ENCODE peak calls at places on chromosomes 4 and X, in eight cellular contexts. One of them, this sample, is unnamed.

GRCh38 chr4:64518600-64518999 is 109.3 kb upstream of the TECRL start:
- DNase-seq in activated CD8-positive, alpha-beta memory T cell treated with anti-CD3 and anti-CD28 coated beads, Interleukin-2, amount 50 U/mL, for 4 hours: no peak
- DNase-seq in stimulated activated naive CD4-positive, alpha-beta T cell treated with Interleukin-2 at 50 U/mL for 16 hours: no peak
- DNase-seq in GM03348: no peak
- DNase-seq in stimulated activated CD4-positive, alpha-beta T cell treated with anti-CD3 and anti-CD28 coated beads, Interleukin-15, amount 100 ng/mL, for 1 hour: no peak
- DNase-seq in WTC11: no peak
- DNase-seq in hepatic stellate cell: no peak
- DNase-seq in substantia nigra: no peak
- DNase-seq in this sample: no peak

GRCh38 chrX:89033723-89034122 is 286.7 kb downstream of the CPXCR1 start:
- DNase-seq in activated CD8-positive, alpha-beta memory T cell treated with anti-CD3 and anti-CD28 coated beads, Interleukin-2, amount 50 U/mL, for 4 hours: no peak
- DNase-seq in stimulated activated naive CD4-positive, alpha-beta T cell treated with Interleukin-2 at 50 U/mL for 16 hours: no peak
- DNase-seq in substantia nigra: no peak
- DNase-seq in GM03348: no peak
- DNase-seq in WTC11: no peak
- DNase-seq in hepatic stellate cell: no peak
- DNase-seq in stimulated activated CD4-positive, alpha-beta T cell treated with anti-CD3 and anti-CD28 coated beads, Interleukin-15, amount 100 ng/mL, for 1 hour: no peak
- DNase-seq in this sample: no peak

GRCh38 chr4:158722291-158722916 is 792 bp downstream of the PPID start:
- DNase-seq in activated CD8-positive, alpha-beta memory T cell treated with anti-CD3 and anti-CD28 coated beads, Interleukin-2, amount 50 U/mL, for 4 hours: no peak
- DNase-seq in stimulated activated naive CD4-positive, alpha-beta T cell treated with Interleukin-2 at 50 U/mL for 16 hours: no peak
- DNase-seq in substantia nigra: no peak
- DNase-seq in GM03348: peak; percentile 46
- DNase-seq in stimulated activated CD4-positive, alpha-beta T cell treated with anti-CD3 and anti-CD28 coated beads, Interleukin-15, amount 100 ng/mL, for 1 hour: no peak
- DNase-seq in WTC11: no peak
- DNase-seq in hepatic stellate cell: peak; percentile 38
- DNase-seq in this sample: no peak

GRCh38 chrX:109672239-109672638 is 47.3 kb upstream of the KCNE5 start:
- DNase-seq in hepatic stellate cell: no peak
- DNase-seq in GM03348: no peak
- DNase-seq in activated CD8-positive, alpha-beta memory T cell treated with anti-CD3 and anti-CD28 coated beads, Interleukin-2, amount 50 U/mL, for 4 hours: no peak
- DNase-seq in substantia nigra: no peak
- DNase-seq in WTC11: no peak
- DNase-seq in stimulated activated naive CD4-positive, alpha-beta T cell treated with Interleukin-2 at 50 U/mL for 16 hours: no peak
- DNase-seq in stimulated activated CD4-positive, alpha-beta T cell treated with anti-CD3 and anti-CD28 coated beads, Interleukin-15, amount 100 ng/mL, for 1 hour: no peak
- DNase-seq in this sample: no peak

GRCh38 chr4:127261476-127261875 is 371.3 kb upstream of the INTU start:
- DNase-seq in WTC11: no peak
- DNase-seq in stimulated activated naive CD4-positive, alpha-beta T cell treated with Interleukin-2 at 50 U/mL for 16 hours: no peak
- DNase-seq in activated CD8-positive, alpha-beta memory T cell treated with anti-CD3 and anti-CD28 coated beads, Interleukin-2, amount 50 U/mL, for 4 hours: no peak
- DNase-seq in substantia nigra: no peak
- DNase-seq in GM03348: no peak
- DNase-seq in hepatic stellate cell: no peak
- DNase-seq in stimulated activated CD4-positive, alpha-beta T cell treated with anti-CD3 and anti-CD28 coated beads, Interleukin-15, amount 100 ng/mL, for 1 hour: no peak
- DNase-seq in this sample: no peak

GRCh38 chr4:101037938-101038413 is 309.4 kb downstream of the PPP3CA start:
- DNase-seq in hepatic stellate cell: no peak
- DNase-seq in WTC11: no peak
- DNase-seq in stimulated activated naive CD4-positive, alpha-beta T cell treated with Interleukin-2 at 50 U/mL for 16 hours: no peak
- DNase-seq in stimulated activated CD4-positive, alpha-beta T cell treated with anti-CD3 and anti-CD28 coated beads, Interleukin-15, amount 100 ng/mL, for 1 hour: no peak
- DNase-seq in activated CD8-positive, alpha-beta memory T cell treated with anti-CD3 and anti-CD28 coated beads, Interleukin-2, amount 50 U/mL, for 4 hours: no peak
- DNase-seq in substantia nigra: no peak
- DNase-seq in GM03348: no peak
- DNase-seq in this sample: no peak

GRCh38 chr4:126269106-126269505 is 954.4 kb downstream of the FAT4 start:
- DNase-seq in activated CD8-positive, alpha-beta memory T cell treated with anti-CD3 and anti-CD28 coated beads, Interleukin-2, amount 50 U/mL, for 4 hours: no peak
- DNase-seq in stimulated activated CD4-positive, alpha-beta T cell treated with anti-CD3 and anti-CD28 coated beads, Interleukin-15, amount 100 ng/mL, for 1 hour: no peak
- DNase-seq in GM03348: peak; percentile 6
- DNase-seq in stimulated activated naive CD4-positive, alpha-beta T cell treated with Interleukin-2 at 50 U/mL for 16 hours: no peak
- DNase-seq in substantia nigra: no peak
- DNase-seq in WTC11: no peak
- DNase-seq in hepatic stellate cell: no peak
- DNase-seq in this sample: no peak

GRCh38 chr4:15020502-15021286 is 18.4 kb downstream of the CPEB2 start:
- DNase-seq in activated CD8-positive, alpha-beta memory T cell treated with anti-CD3 and anti-CD28 coated beads, Interleukin-2, amount 50 U/mL, for 4 hours: no peak
- DNase-seq in stimulated activated CD4-positive, alpha-beta T cell treated with anti-CD3 and anti-CD28 coated beads, Interleukin-15, amount 100 ng/mL, for 1 hour: no peak
- DNase-seq in hepatic stellate cell: no peak
- DNase-seq in substantia nigra: no peak
- DNase-seq in GM03348: no peak
- DNase-seq in stimulated activated naive CD4-positive, alpha-beta T cell treated with Interleukin-2 at 50 U/mL for 16 hours: no peak
- DNase-seq in WTC11: no peak
- DNase-seq in this sample: no peak

GRCh38 chr4:151934766-151935165 is 174.0 kb upstream of the GATB start:
- DNase-seq in activated CD8-positive, alpha-beta memory T cell treated with anti-CD3 and anti-CD28 coated beads, Interleukin-2, amount 50 U/mL, for 4 hours: no peak
- DNase-seq in stimulated activated naive CD4-positive, alpha-beta T cell treated with Interleukin-2 at 50 U/mL for 16 hours: no peak
- DNase-seq in substantia nigra: no peak
- DNase-seq in stimulated activated CD4-positive, alpha-beta T cell treated with anti-CD3 and anti-CD28 coated beads, Interleukin-15, amount 100 ng/mL, for 1 hour: no peak
- DNase-seq in WTC11: no peak
- DNase-seq in GM03348: no peak
- DNase-seq in hepatic stellate cell: no peak
- DNase-seq in this sample: no peak

GRCh38 chrX:139446832-139447231 is 83.7 kb upstream of the F9 start:
- DNase-seq in stimulated activated CD4-positive, alpha-beta T cell treated with anti-CD3 and anti-CD28 coated beads, Interleukin-15, amount 100 ng/mL, for 1 hour: no peak
- DNase-seq in stimulated activated naive CD4-positive, alpha-beta T cell treated with Interleukin-2 at 50 U/mL for 16 hours: no peak
- DNase-seq in WTC11: no peak
- DNase-seq in activated CD8-positive, alpha-beta memory T cell treated with anti-CD3 and anti-CD28 coated beads, Interleukin-2, amount 50 U/mL, for 4 hours: no peak
- DNase-seq in hepatic stellate cell: no peak
- DNase-seq in GM03348: no peak
- DNase-seq in substantia nigra: no peak
- DNase-seq in this sample: no peak

GRCh38 chr4:26220704-26221103 is 100.1 kb upstream of the RBPJ start:
- DNase-seq in stimulated activated naive CD4-positive, alpha-beta T cell treated with Interleukin-2 at 50 U/mL for 16 hours: no peak
- DNase-seq in hepatic stellate cell: peak; percentile 37
- DNase-seq in substantia nigra: no peak
- DNase-seq in activated CD8-positive, alpha-beta memory T cell treated with anti-CD3 and anti-CD28 coated beads, Interleukin-2, amount 50 U/mL, for 4 hours: no peak
- DNase-seq in WTC11: no peak
- DNase-seq in stimulated activated CD4-positive, alpha-beta T cell treated with anti-CD3 and anti-CD28 coated beads, Interleukin-15, amount 100 ng/mL, for 1 hour: no peak
- DNase-seq in GM03348: peak; percentile 45
- DNase-seq in this sample: no peak

GRCh38 chrX:7147431-7147977 is at the start of gene STS:
- DNase-seq in hepatic stellate cell: peak; percentile 34
- DNase-seq in activated CD8-positive, alpha-beta memory T cell treated with anti-CD3 and anti-CD28 coated beads, Interleukin-2, amount 50 U/mL, for 4 hours: peak; percentile 51
- DNase-seq in GM03348: peak; percentile 54
- DNase-seq in stimulated activated naive CD4-positive, alpha-beta T cell treated with Interleukin-2 at 50 U/mL for 16 hours: peak; percentile 14
- DNase-seq in WTC11: peak; percentile 19
- DNase-seq in stimulated activated CD4-positive, alpha-beta T cell treated with anti-CD3 and anti-CD28 coated beads, Interleukin-15, amount 100 ng/mL, for 1 hour: peak; percentile 3
- DNase-seq in substantia nigra: no peak
- DNase-seq in this sample: no peak

GRCh38 chrX:56563231-56564116 is at the start of gene UBQLN2:
- DNase-seq in activated CD8-positive, alpha-beta memory T cell treated with anti-CD3 and anti-CD28 coated beads, Interleukin-2, amount 50 U/mL, for 4 hours: peak; percentile 76
- DNase-seq in stimulated activated CD4-positive, alpha-beta T cell treated with anti-CD3 and anti-CD28 coated beads, Interleukin-15, amount 100 ng/mL, for 1 hour: peak; percentile 52
- DNase-seq in GM03348: peak; percentile 78
- DNase-seq in stimulated activated naive CD4-positive, alpha-beta T cell treated with Interleukin-2 at 50 U/mL for 16 hours: peak; percentile 77
- DNase-seq in substantia nigra: peak; percentile 8
- DNase-seq in hepatic stellate cell: peak; percentile 29
- DNase-seq in WTC11: peak; percentile 68
- DNase-seq in this sample: peak; percentile 78

GRCh38 chrX:120029354-120029753 is 48.1 kb downstream of the RHOXF2B start:
- DNase-seq in stimulated activated CD4-positive, alpha-beta T cell treated with anti-CD3 and anti-CD28 coated beads, Interleukin-15, amount 100 ng/mL, for 1 hour: no peak
- DNase-seq in stimulated activated naive CD4-positive, alpha-beta T cell treated with Interleukin-2 at 50 U/mL for 16 hours: no peak
- DNase-seq in WTC11: no peak
- DNase-seq in hepatic stellate cell: no peak
- DNase-seq in substantia nigra: no peak
- DNase-seq in GM03348: no peak
- DNase-seq in activated CD8-positive, alpha-beta memory T cell treated with anti-CD3 and anti-CD28 coated beads, Interleukin-2, amount 50 U/mL, for 4 hours: no peak
- DNase-seq in this sample: no peak

GRCh38 chr4:87032884-87033533 is 98.2 kb downstream of the AFF1 start:
- DNase-seq in WTC11: no peak
- DNase-seq in GM03348: peak; percentile 71
- DNase-seq in activated CD8-positive, alpha-beta memory T cell treated with anti-CD3 and anti-CD28 coated beads, Interleukin-2, amount 50 U/mL, for 4 hours: no peak
- DNase-seq in substantia nigra: no peak
- DNase-seq in hepatic stellate cell: peak; percentile 60
- DNase-seq in stimulated activated naive CD4-positive, alpha-beta T cell treated with Interleukin-2 at 50 U/mL for 16 hours: no peak
- DNase-seq in stimulated activated CD4-positive, alpha-beta T cell treated with anti-CD3 and anti-CD28 coated beads, Interleukin-15, amount 100 ng/mL, for 1 hour: no peak
- DNase-seq in this sample: no peak

GRCh38 chrX:73913580-73913979 is 350.6 kb downstream of the CHIC1 start:
- DNase-seq in stimulated activated CD4-positive, alpha-beta T cell treated with anti-CD3 and anti-CD28 coated beads, Interleukin-15, amount 100 ng/mL, for 1 hour: no peak
- DNase-seq in substantia nigra: no peak
- DNase-seq in activated CD8-positive, alpha-beta memory T cell treated with anti-CD3 and anti-CD28 coated beads, Interleukin-2, amount 50 U/mL, for 4 hours: no peak
- DNase-seq in WTC11: no peak
- DNase-seq in stimulated activated naive CD4-positive, alpha-beta T cell treated with Interleukin-2 at 50 U/mL for 16 hours: no peak
- DNase-seq in hepatic stellate cell: no peak
- DNase-seq in GM03348: no peak
- DNase-seq in this sample: no peak

GRCh38 chrX:56800307-56800706 is 71.3 kb downstream of the NBDY start:
- DNase-seq in stimulated activated naive CD4-positive, alpha-beta T cell treated with Interleukin-2 at 50 U/mL for 16 hours: no peak
- DNase-seq in stimulated activated CD4-positive, alpha-beta T cell treated with anti-CD3 and anti-CD28 coated beads, Interleukin-15, amount 100 ng/mL, for 1 hour: no peak
- DNase-seq in GM03348: no peak
- DNase-seq in substantia nigra: no peak
- DNase-seq in activated CD8-positive, alpha-beta memory T cell treated with anti-CD3 and anti-CD28 coated beads, Interleukin-2, amount 50 U/mL, for 4 hours: no peak
- DNase-seq in hepatic stellate cell: peak; percentile 1
- DNase-seq in WTC11: no peak
- DNase-seq in this sample: no peak

GRCh38 chr4:82721819-82722423 is 76.7 kb downstream of the SCD5 start:
- DNase-seq in hepatic stellate cell: peak; percentile 20
- DNase-seq in stimulated activated naive CD4-positive, alpha-beta T cell treated with Interleukin-2 at 50 U/mL for 16 hours: peak; percentile 3
- DNase-seq in activated CD8-positive, alpha-beta memory T cell treated with anti-CD3 and anti-CD28 coated beads, Interleukin-2, amount 50 U/mL, for 4 hours: no peak
- DNase-seq in GM03348: peak; percentile 15
- DNase-seq in stimulated activated CD4-positive, alpha-beta T cell treated with anti-CD3 and anti-CD28 coated beads, Interleukin-15, amount 100 ng/mL, for 1 hour: no peak
- DNase-seq in WTC11: no peak
- DNase-seq in substantia nigra: peak; percentile 1
- DNase-seq in this sample: no peak

GRCh38 chrX:26032141-26032917 is 105.8 kb upstream of the MAGEB18 start:
- DNase-seq in GM03348: peak; percentile 4
- DNase-seq in stimulated activated naive CD4-positive, alpha-beta T cell treated with Interleukin-2 at 50 U/mL for 16 hours: no peak
- DNase-seq in substantia nigra: no peak
- DNase-seq in hepatic stellate cell: no peak
- DNase-seq in WTC11: no peak
- DNase-seq in activated CD8-positive, alpha-beta memory T cell treated with anti-CD3 and anti-CD28 coated beads, Interleukin-2, amount 50 U/mL, for 4 hours: no peak
- DNase-seq in stimulated activated CD4-positive, alpha-beta T cell treated with anti-CD3 and anti-CD28 coated beads, Interleukin-15, amount 100 ng/mL, for 1 hour: no peak
- DNase-seq in this sample: no peak

This sample was measured in naive thymus-derived CD4-positive, alpha-beta T cell.